ENCODE peak calls at places on chromosomes 16 and 17, in four cellular contexts. E is fibroblast of lung, M is left ventricle myocardium inferior, H is fibroblast of mammary gland. N is an unnamed sample.
A peak's percentile ranks its signal among the peaks of the same experiment; 100 is the strongest.

GRCh38 chr17:633641-634091 is 81.0 kb downstream of the VPS53 start:
- DNase-seq in E (peak; percentile 91), M (no peak), H (no peak), N (peak; percentile 34)

GRCh38 chr16:732936-733335 is 6.0 kb downstream of the HAGHL start:
- DNase-seq in E (peak; percentile 32), M (no peak), H (no peak), N (no peak)

GRCh38 chr17:15323147-15323546 is 18.2 kb downstream of the TEKT3 start:
- DNase-seq in E (no peak), M (peak; percentile 43), H (no peak), N (no peak)

GRCh38 chr16:58031016-58031800 is 5.7 kb downstream of the MMP15 start:
- DNase-seq in E (no peak), M (no peak), H (no peak), N (no peak)

GRCh38 chr16:61823326-61823725 is 212.9 kb downstream of the CDH8 start:
- DNase-seq in E (peak; percentile 59), M (no peak), H (no peak), N (no peak)

GRCh38 chr17:11086623-11087022 is 154.4 kb upstream of the SHISA6 start:
- DNase-seq in E (no peak), M (no peak), H (no peak), N (no peak)

GRCh38 chr17:17685775-17686291 is 4.6 kb downstream of the RAI1 start:
- DNase-seq in E (peak; percentile 81), M (no peak), H (peak; percentile 88), N (peak; percentile 79)

GRCh38 chr17:65463242-65463641 is 98.2 kb downstream of the AXIN2 start:
- DNase-seq in E (peak; percentile 55), M (peak; percentile 78), H (peak; percentile 90), N (peak; percentile 35)

GRCh38 chr17:20268700-20269475 is 198.5 kb downstream of the LGALS9B start:
- DNase-seq in E (no peak), M (no peak), H (no peak), N (no peak)

GRCh38 chr17:32007463-32008298 is 498 bp downstream of the LRRC37B start:
- DNase-seq in E (peak; percentile 40), M (no peak), H (peak; percentile 23), N (no peak)

GRCh38 chr17:77420804-77421634 is 280.2 kb downstream of the SEC14L1 start:
- DNase-seq in E (peak; percentile 91), M (no peak), H (peak; percentile 91), N (peak; percentile 87)

GRCh38 chr17:6713130-6713917 is at the start of gene SLC13A5:
- DNase-seq in E (peak; percentile 20), M (no peak), H (peak; percentile 18), N (no peak)

GRCh38 chr16:67926181-67926742 is 5.4 kb downstream of the CTRL start:
- DNase-seq in E (no peak), M (no peak), H (peak; percentile 65), N (no peak)

GRCh38 chr17:57948555-57949420 is 6.4 kb downstream of the CUEDC1 start:
- DNase-seq in E (peak; percentile 98), M (no peak), H (peak; percentile 98), N (peak; percentile 99)

GRCh38 chr16:72946474-72947194 is 101.3 kb downstream of the ZFHX3 start:
- DNase-seq in E (peak; percentile 50), M (peak; percentile 42), H (peak; percentile 8), N (no peak)

GRCh38 chr17:10316986-10317834 is 55.6 kb downstream of the MYH13 start:
- DNase-seq in E (no peak), M (peak; percentile 75), H (peak; percentile 85), N (peak; percentile 32)

GRCh38 chr16:88613-89012 is 10.6 kb downstream of the MPG start:
- DNase-seq in E (no peak), M (no peak), H (no peak), N (no peak)

GRCh38 chr17:77319211-77320031 is 178.7 kb downstream of the SEC14L1 start:
- DNase-seq in E (peak; percentile 83), M (peak; percentile 83), H (peak; percentile 91), N (peak; percentile 90)

GRCh38 chr17:47935961-47936360 is 5.4 kb upstream of the PNPO start:
- DNase-seq in E (peak; percentile 89), M (no peak), H (peak; percentile 58), N (peak; percentile 80)

GRCh38 chr17:83082435-83082834 is 3.0 kb downstream of the METRNL start:
- DNase-seq in E (no peak), M (no peak), H (no peak), N (no peak)

GRCh38 chr16:81901483-81901882 is 109.8 kb downstream of the SDR42E1 start:
- DNase-seq in E (no peak), M (no peak), H (no peak), N (peak; percentile 3)

GRCh38 chr16:56780646-56781045 is 50.7 kb downstream of the NUP93 start:
- DNase-seq in E (no peak), M (no peak), H (no peak), N (peak; percentile 8)

GRCh38 chr17:6936370-6937028 is 59.4 kb upstream of the ALOX12 start:
- DNase-seq in E (peak; percentile 24), M (no peak), H (peak; percentile 22), N (peak; percentile 25)

GRCh38 chr16:77068402-77068801 is 122.6 kb upstream of the MON1B start:
- DNase-seq in E (no peak), M (no peak), H (no peak), N (no peak)

GRCh38 chr17:59491353-59492090 is 73.9 kb upstream of the DHX40 start:
- DNase-seq in E (no peak), M (no peak), H (no peak), N (peak; percentile 22)

GRCh38 chr17:78558181-78558850 is 18.9 kb downstream of the DNAH17 start:
- DNase-seq in E (peak; percentile 20), M (no peak), H (peak; percentile 47), N (no peak)

GRCh38 chr17:37179893-37180292 is 195.9 kb upstream of the C17orf78 start:
- DNase-seq in E (peak; percentile 84), M (no peak), H (peak; percentile 75), N (peak; percentile 49)

GRCh38 chr17:82933006-82933310 is 93.1 kb upstream of the ZNF750 start:
- DNase-seq in E (no peak), M (peak; percentile 5), H (no peak), N (no peak)

DNA sequence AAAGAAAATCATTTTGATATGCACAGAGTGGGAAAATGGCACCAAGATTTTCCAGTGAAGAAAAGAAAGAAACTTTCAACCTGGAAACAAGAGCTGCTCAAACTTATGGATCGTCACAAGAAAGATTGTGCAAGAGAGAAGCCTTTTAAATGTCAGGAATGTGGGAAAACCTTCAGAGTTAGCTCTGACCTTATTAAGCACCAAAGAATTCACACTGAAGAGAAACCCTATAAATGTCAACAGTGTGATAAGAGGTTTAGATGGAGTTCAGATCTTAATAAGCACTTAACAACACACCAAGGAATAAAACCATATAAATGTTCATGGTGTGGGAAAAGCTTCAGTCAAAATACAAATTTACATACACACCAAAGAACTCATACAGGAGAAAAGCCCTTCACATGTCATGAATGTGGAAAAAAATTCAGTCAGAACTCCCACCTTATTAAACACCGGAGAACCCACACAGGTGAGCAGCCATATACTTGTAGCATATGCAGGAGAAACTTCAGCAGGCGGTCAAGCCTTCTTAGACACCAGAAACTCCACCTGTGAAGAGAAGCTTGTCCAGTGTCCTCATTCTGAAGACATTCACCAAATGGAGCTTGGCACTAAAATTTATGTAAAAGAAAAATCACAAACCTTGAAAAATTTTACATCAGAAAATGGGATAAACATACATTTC is 12.2 kb downstream of the ZNF75A start:
- DNase-seq in E (peak; percentile 18), M (no peak), H (peak; percentile 35), N (no peak)
- TF ChIP-seq CTCF in E (no peak), M (no peak), H (no peak), N (no peak)

GRCh38 chr17:28553000-28553505 is 629 bp upstream of the UNC119 start:
- DNase-seq in E (no peak), M (no peak), H (no peak), N (no peak)
- H3K4me3 ChIP-seq in E (peak overlapping the region; percentile 53), M (peak overlapping the region; percentile 96), H (no peak overlapping the region), N (no peak overlapping the region)

GRCh38 chr16:7405166-7405565 is 72.5 kb downstream of the RBFOX1 start:
- DNase-seq in E (no peak), M (peak; percentile 64), H (no peak), N (peak; percentile 4)
- TF ChIP-seq CTCF in E (no peak), M (peak; percentile 66), H (no peak), N (peak; percentile 32)

DNA sequence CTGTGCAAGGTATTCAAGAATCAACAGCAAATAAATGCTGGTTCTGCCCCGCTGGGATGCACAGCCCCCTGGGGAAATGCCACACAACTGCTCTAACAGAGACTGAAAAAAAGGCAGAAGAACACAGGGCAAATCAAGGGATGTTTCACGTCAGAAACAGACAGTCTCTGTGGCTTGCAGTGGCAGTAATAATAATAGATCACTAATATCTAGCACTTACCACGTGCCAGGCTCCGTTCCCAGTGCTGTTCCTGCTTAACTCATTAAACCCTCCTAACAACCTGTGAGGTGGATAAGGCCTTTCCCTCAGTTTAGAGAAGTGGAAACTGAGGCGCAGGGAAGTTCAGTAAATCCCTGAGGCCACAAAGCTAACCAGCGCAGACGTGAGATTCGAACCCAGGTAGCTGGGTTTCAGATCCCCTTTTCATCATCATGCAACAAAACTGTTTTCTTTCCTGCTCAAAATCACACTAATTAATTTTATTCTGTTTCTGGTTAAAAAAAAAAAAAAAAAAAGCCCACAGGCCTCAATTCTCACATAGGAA is 36.7 kb downstream of the ARHGAP17 start:
- DNase-seq in E (no peak), M (no peak), H (peak; percentile 23), N (no peak)
- H3K4me3 ChIP-seq in E (no peak overlapping the region), M (no peak overlapping the region), H (no peak overlapping the region), N (no peak overlapping the region)

N was measured in AG10803.